ENCODE peak calls at places on chromosome 18, in six cellular contexts. P is IMR-90, S is trophoblast cell, N is H9, D is mesenchymal stem cell, M is H1. X is an unnamed sample.

GRCh38 chr18:47601608-47602272 is 328.7 kb downstream of the SMAD2 start:
- DNase-seq in M (no peak), D (no peak), N (peak), P (no peak), S (no peak), X (no peak)

GRCh38 chr18:11857177-11857887 is 6.1 kb downstream of the CHMP1B start:
- DNase-seq in P (peak), D (peak), N (peak), S (peak), M (no peak), X (peak)

GRCh38 chr18:70183441-70183840 is 22.0 kb downstream of the RTTN start:
- DNase-seq in D (no peak), N (no peak), P (no peak), S (no peak), M (no peak), X (no peak)

GRCh38 chr18:10015941-10016819 is 102.4 kb downstream of the VAPA start:
- DNase-seq in M (no peak), N (no peak), D (peak), S (peak), P (peak), X (no peak)

GRCh38 chr18:37254256-37254880 is 311.2 kb downstream of the CELF4 start:
- DNase-seq in M (no peak), D (no peak), N (no peak), P (no peak), S (no peak), X (no peak)

GRCh38 chr18:22171263-22171838 is 2.0 kb downstream of the GATA6 start:
- DNase-seq in M (no peak), D (no peak), P (no peak), S (no peak), N (peak), X (no peak)

GRCh38 chr18:36850527-36851201 is 21.7 kb downstream of the KIAA1328 start:
- DNase-seq in P (peak), S (peak), N (no peak), D (peak), M (no peak), X (no peak)

GRCh38 chr18:58310517-58310916 is 266.5 kb downstream of the NEDD4L start:
- DNase-seq in S (peak), P (no peak), N (no peak), M (no peak), D (peak), X (no peak)

GRCh38 chr18:59393381-59393780 is 34.3 kb upstream of the LMAN1 start:
- DNase-seq in M (no peak), P (no peak), S (no peak), N (no peak), D (no peak), X (no peak)

GRCh38 chr18:58363767-58364540 is 264.9 kb downstream of the ALPK2 start:
- DNase-seq in N (no peak), D (peak), M (no peak), P (peak), S (no peak), X (no peak)

GRCh38 chr18:56709463-56709862 is 58.3 kb downstream of the WDR7 start:
- DNase-seq in N (no peak), S (peak), D (peak), P (peak), M (peak), X (no peak)

GRCh38 chr18:8812631-8813030 is 107.3 kb downstream of the MTCL1 start:
- DNase-seq in D (peak), N (no peak), M (no peak), P (peak), S (no peak), X (no peak)

GRCh38 chr18:12990662-12990976 is 543 bp upstream of the CEP192 start:
- DNase-seq in P (no peak), S (peak), D (no peak), N (no peak), M (no peak), X (no peak)

GRCh38 chr18:12990977-12991838 is at the start of gene CEP192:
- DNase-seq in N (peak), P (peak), D (peak), M (peak), S (peak), X (peak)

GRCh38 chr18:12991839-12992216 is 666 bp downstream of the CEP192 start:
- DNase-seq in M (no peak), N (no peak), D (no peak), P (no peak), S (no peak), X (no peak)

GRCh38 chr18:12989397-12990127 is 1.6 kb upstream of the CEP192 start:
- DNase-seq in N (no peak), P (no peak), S (no peak), D (no peak), M (no peak), X (no peak)

DNA sequence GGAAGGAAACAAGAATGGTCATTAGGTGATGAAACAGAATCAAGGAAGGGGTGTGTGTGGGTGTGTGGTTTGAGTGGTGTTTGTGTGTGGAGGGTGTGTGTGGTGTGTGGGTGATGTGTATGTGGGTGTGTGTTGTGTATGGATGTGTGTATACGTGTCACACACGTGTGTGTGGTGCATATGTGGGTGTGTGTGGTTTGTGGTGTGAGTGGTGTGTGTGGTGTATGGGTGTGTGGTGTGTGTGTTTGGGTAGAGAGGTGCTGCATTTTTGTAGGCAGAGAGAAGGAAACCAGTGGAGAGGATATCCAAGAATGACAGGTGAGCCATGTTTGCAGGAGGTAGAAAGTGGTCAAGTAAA is 1.1 kb upstream of the CEP192 start:
- DNase-seq in N (no peak), M (no peak), S (no peak), D (peak), P (no peak), X (no peak)
- H2BK5ac ChIP-seq in N (no peak), M (peak), S (no peak), D (no peak), P (peak), X (no peak)

GRCh38 chr18:35189510-35189909 is 51.3 kb upstream of the ZNF397 start:
- DNase-seq in D (no peak), P (no peak), S (no peak), N (no peak), M (no peak), X (no peak)

GRCh38 chr18:35185771-35186170 is 55.1 kb upstream of the ZNF397 start:
- DNase-seq in S (no peak), D (no peak), P (no peak), N (no peak), M (no peak), X (no peak)

GRCh38 chr18:35193313-35193712 is 47.5 kb upstream of the ZNF397 start:
- DNase-seq in D (no peak), S (no peak), P (no peak), N (no peak), M (no peak), X (no peak)

GRCh38 chr18:35186491-35187034 is 54.3 kb upstream of the ZNF397 start:
- DNase-seq in S (peak), M (no peak), D (no peak), N (no peak), P (no peak), X (no peak)

GRCh38 chr18:35191252-35192025 is 49.4 kb upstream of the ZNF397 start:
- DNase-seq in N (no peak), M (no peak), P (no peak), S (no peak), D (no peak), X (no peak)
- H4K91ac ChIP-seq in N (no peak), M (peak), P (no peak), S (no peak), D (no peak), X (no peak)

GRCh38 chr18:48953096-48953706 is 2.4 kb upstream of the SMAD7 start:
- DNase-seq in P (no peak), S (no peak), D (no peak), M (no peak), N (peak), X (no peak)
- H2BK5ac ChIP-seq in P (peak), S (peak), D (no peak), M (peak), N (no peak), X (no peak)

DNA sequence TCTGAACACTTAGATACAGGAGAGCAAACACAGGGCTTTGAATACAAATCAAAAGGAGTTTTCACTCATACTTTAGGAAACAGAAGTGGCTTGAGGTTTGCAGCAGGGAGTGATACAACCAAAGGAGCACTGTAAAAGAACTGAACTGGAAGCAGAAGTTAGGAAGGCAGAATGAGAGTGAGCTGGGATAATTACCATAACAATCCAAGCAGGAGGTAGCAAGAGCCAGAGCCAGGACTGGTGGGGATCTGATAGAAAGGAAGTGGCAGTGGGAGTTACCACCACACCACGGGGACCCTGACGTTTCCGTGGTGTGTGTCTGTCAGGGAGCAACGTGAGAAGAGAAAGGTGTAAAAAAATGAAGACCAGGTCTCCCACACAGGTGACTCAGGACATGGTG is 81.3 kb upstream of the EPB41L3 start:
- DNase-seq in M (no peak), N (peak), P (no peak), S (no peak), D (no peak), X (no peak)
- H4K91ac ChIP-seq in M (no peak), N (no peak), P (no peak), S (no peak), D (no peak), X (no peak)

DNA sequence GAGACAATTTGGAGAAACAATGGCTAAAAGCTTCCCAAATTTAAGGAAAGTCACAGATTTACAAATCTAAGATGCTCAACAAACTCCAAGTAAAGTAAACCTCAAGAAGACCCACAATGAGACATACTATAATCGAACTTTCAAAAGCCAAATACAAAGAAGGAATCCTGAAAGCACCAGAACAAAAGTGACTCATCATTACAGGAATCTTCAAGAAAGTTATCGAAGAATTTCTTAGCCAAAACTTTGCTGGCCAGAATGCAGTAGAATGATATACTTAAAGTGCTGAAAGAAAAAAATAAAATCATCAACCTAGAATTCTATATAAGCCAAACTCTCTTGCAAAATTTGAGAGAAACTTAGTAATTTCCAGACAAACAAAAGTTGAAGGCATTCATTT is 106.5 kb upstream of the TMEM200C start:
- DNase-seq in S (no peak), M (no peak), N (no peak), P (peak), D (no peak), X (no peak)
- H2BK5ac ChIP-seq in S (no peak), M (no peak), N (no peak), P (no peak), D (no peak), X (no peak)

GRCh38 chr18:46152436-46152807 is 48.2 kb downstream of the HAUS1 start:
- DNase-seq in S (no peak), M (no peak), N (no peak), D (peak), P (peak), X (no peak)

GRCh38 chr18:46156838-46157237 is 52.7 kb downstream of the HAUS1 start:
- DNase-seq in P (no peak), D (no peak), S (no peak), N (no peak), M (no peak), X (no peak)

GRCh38 chr18:46155652-46156051 is 51.5 kb downstream of the HAUS1 start:
- DNase-seq in P (peak), M (no peak), N (no peak), D (peak), S (peak), X (no peak)

GRCh38 chr18:46156124-46156745 is 52.0 kb downstream of the HAUS1 start:
- DNase-seq in P (no peak), N (no peak), D (no peak), S (no peak), M (no peak), X (no peak)

DNA sequence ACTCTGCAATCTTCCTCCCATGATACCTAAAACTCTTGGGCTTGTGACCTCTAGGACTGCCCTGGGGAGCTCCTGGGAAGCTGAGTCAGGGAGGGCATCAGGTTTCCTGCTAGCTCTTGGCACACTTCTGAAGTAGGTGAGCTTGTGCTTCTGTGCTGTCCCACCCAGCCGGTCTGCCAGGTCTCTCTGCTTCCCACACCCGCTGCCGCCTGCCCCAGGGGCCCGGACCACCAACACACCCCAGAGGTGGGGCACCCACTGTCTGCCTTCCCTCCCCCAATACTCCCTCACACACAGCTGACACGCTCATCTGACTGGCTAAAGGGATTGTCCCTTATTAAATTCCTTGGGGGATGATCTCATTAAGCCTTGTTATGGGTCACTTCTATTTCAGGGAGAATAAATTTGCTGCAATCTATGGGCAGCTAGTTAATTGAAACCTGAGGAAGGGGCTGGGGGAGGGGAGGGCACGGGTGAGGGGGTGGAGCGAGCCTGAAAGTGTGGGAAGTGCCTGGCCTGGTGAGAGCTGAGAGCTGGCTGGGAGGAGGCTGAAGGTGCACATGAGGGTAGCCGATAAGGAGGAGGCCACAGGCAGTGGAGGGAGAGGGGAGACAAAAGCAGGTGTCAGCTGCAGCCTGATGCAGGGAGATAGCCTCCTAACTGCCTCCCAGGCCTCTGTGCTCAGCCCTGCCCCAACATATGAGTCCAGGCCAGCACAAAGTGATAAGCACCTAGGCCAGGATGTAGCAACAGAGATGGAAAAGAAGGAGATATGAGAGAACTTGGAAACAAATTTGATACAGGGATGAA is 48.8 kb downstream of the HAUS1 start:
- DNase-seq in P (no peak), N (peak), S (no peak), M (no peak), D (no peak), X (peak)
- H4K91ac ChIP-seq in P (peak), N (no peak), S (peak), M (peak), D (peak), X (no peak)

DNA sequence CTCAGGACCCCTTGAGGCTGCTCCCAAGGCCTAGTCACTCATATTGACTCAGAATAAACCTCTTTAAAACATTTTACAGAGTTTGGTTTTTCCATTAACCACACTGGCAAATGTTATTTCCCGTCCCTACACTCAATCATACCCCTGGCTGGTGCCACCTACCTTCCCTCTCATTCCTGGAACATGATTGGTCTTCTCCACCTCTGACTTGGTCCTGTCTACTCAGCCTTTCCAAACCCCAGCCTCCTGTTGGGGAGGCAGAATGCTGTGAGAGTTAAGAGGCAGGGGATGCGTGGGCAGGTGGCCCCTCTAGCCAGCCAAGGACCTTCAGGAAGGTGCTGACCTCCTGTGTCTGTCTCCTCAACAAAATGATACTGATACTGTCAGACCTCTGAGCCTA is 149.3 kb downstream of the CABLES1 start:
- DNase-seq in P (no peak), D (no peak), N (no peak), M (no peak), S (no peak), X (no peak)
- H2BK5ac ChIP-seq in P (peak), D (peak), N (peak), M (peak), S (peak), X (no peak)

DNA sequence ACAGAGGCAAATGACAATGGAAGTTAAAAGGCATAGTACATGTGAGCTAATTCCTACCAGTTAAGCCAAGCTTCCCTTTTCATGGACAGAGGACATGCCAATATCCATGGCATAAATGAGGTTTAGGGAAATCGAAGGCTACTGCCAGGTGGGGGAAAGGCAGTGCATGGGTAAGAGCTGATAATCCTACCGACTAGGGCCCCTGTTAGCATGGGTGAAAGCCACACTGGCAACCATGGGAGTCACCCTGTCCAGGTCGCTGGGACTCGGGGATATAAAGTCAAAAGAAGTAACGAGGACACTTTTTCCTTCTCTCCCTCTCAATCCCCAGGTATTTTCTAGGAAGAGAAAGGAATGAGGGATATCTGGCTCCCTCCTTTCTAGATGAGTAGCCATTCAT is 83.7 kb upstream of the CDH19 start:
- DNase-seq in N (no peak), S (no peak), D (no peak), P (no peak), M (no peak), X (no peak)
- H4K91ac ChIP-seq in N (no peak), S (no peak), D (no peak), P (no peak), M (no peak), X (no peak)

GRCh38 chr18:33101316-33101715 is 328.5 kb upstream of the KLHL14 start:
- DNase-seq in S (no peak), M (no peak), N (no peak), D (no peak), P (no peak), X (no peak)
- H2BK5ac ChIP-seq in S (no peak), M (no peak), N (no peak), D (no peak), P (no peak), X (no peak)

DNA sequence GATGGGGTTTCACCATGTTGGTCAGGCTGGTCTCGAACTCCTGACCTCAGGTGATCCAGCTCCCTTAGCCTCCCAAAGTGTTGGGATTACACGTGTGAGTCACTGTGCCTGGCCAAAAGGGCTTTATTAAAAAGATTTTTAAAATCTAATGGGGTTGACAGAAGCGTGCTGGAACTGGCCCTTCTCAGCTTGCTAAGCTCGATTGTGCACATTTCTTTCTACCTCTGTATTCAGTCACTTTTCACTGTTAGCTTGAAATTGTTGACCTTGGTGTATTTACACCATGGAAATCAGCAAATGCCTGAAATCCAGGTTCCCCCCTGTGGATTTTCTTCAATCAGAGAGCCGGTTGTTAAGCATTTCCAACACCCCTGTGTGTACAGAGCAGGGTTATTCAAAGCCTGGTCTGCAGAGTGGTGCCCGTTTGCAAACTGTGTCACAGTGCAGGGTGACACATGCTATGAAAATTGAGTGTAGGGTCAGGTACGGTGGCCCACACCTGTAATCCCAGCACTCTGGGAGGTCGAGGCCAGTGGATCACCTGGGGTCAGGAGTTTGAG is 140.2 kb downstream of the TGIF1 start:
- DNase-seq in D (no peak), P (no peak), M (no peak), N (no peak), S (peak), X (no peak)
- H4K91ac ChIP-seq in D (no peak), P (no peak), M (no peak), N (no peak), S (peak), X (no peak)